ENCODE peak calls at places on chromosomes 3 and 15, in ten cellular contexts. E, U, I, F, C, M, Y, N, L and T are unnamed samples. For H3K27me3, the result is how much of the 10 kb centered on the place peaks cover.

GRCh38 chr3:49925485-49925884 is 4.1 kb downstream of the MON1A start:
- DNase-seq in E (no peak), U (no peak), I (no peak), F (no peak), C (no peak), M (no peak), Y (no peak), N (no peak), L (no peak), T (no peak)

GRCh38 chr3:78857494-78858111 is 910.2 kb downstream of the ROBO1 start:
- DNase-seq in E (no peak), U (no peak), I (no peak), F (peak), C (no peak), M (no peak), Y (no peak), N (no peak), L (no peak), T (no peak)

GRCh38 chr3:126432901-126433480 is 38.3 kb downstream of the CFAP100 start:
- DNase-seq in E (no peak), U (no peak), I (no peak), F (no peak), C (no peak), M (peak), Y (no peak), N (peak), L (no peak), T (no peak)

GRCh38 chr3:11530153-11530721 is 113.5 kb downstream of the VGLL4 start:
- DNase-seq in E (peak), U (no peak), I (no peak), F (peak), C (no peak), M (peak), Y (no peak), N (peak), L (no peak), T (peak)

GRCh38 chr3:135325726-135326245 is 530.7 kb downstream of the EPHB1 start:
- DNase-seq in E (no peak), U (no peak), I (no peak), F (no peak), C (no peak), M (no peak), Y (no peak), N (no peak), L (no peak), T (no peak)

GRCh38 chr3:126390751-126391150 is 4.0 kb upstream of the CFAP100 start:
- DNase-seq in E (no peak), U (no peak), I (no peak), F (no peak), C (no peak), M (no peak), Y (no peak), N (no peak), L (no peak), T (no peak)

GRCh38 chr15:68635142-68635541 is 56.3 kb downstream of the CORO2B start:
- DNase-seq in E (no peak), U (no peak), I (no peak), F (no peak), C (no peak), M (no peak), Y (no peak), N (no peak), L (no peak), T (peak)

GRCh38 chr3:183975981-183976662 is 41.6 kb downstream of the ABCC5 start:
- DNase-seq in E (no peak), U (no peak), I (no peak), F (peak), C (no peak), M (no peak), Y (no peak), N (no peak), L (no peak), T (no peak)

GRCh38 chr15:94196536-94196935 is 34.8 kb upstream of the MCTP2 start:
- DNase-seq in E (no peak), U (no peak), I (no peak), F (no peak), C (no peak), M (no peak), Y (no peak), N (no peak), L (no peak), T (no peak)

GRCh38 chr15:48427479-48427878 is 96.2 kb downstream of the DUT start:
- DNase-seq in E (no peak), U (no peak), I (no peak), F (no peak), C (no peak), M (no peak), Y (no peak), N (no peak), L (no peak), T (no peak)

GRCh38 chr3:150870406-150870805 is 34.8 kb downstream of the MINDY4B start:
- DNase-seq in E (no peak), U (no peak), I (no peak), F (peak), C (no peak), M (no peak), Y (no peak), N (no peak), L (no peak), T (no peak)

GRCh38 chr3:129627350-129628168 is 21.1 kb upstream of the PLXND1 start:
- DNase-seq in E (peak), U (peak), I (peak), F (peak), C (peak), M (peak), Y (no peak), N (peak), L (peak), T (peak)

GRCh38 chr15:72758195-72758594 is 25.4 kb downstream of the ADPGK start:
- DNase-seq in E (no peak), U (no peak), I (no peak), F (peak), C (no peak), M (no peak), Y (no peak), N (no peak), L (no peak), T (no peak)

GRCh38 chr3:184982058-184982457 is 170.1 kb downstream of the VPS8 start:
- DNase-seq in E (no peak), U (no peak), I (no peak), F (no peak), C (no peak), M (no peak), Y (no peak), N (no peak), L (no peak), T (no peak)

GRCh38 chr3:175716451-175716850 is 857.3 kb downstream of the NAALADL2 start:
- DNase-seq in E (no peak), U (no peak), I (no peak), F (no peak), C (no peak), M (no peak), Y (no peak), N (no peak), L (no peak), T (no peak)

GRCh38 chr3:58640700-58641372 is 25.7 kb downstream of the FAM3D start:
- DNase-seq in E (peak), U (peak), I (peak), F (peak), C (peak), M (peak), Y (no peak), N (peak), L (peak), T (peak)

GRCh38 chr3:108588616-108589015 is 622 bp downstream of the CIP2A start:
- DNase-seq in E (no peak), U (no peak), I (no peak), F (no peak), C (no peak), M (no peak), Y (no peak), N (no peak), L (no peak), T (no peak)

GRCh38 chr3:185504636-185505035 is 5.8 kb upstream of the TMEM41A start:
- DNase-seq in E (no peak), U (no peak), I (no peak), F (no peak), C (no peak), M (no peak), Y (no peak), N (no peak), L (no peak), T (no peak)

GRCh38 chr3:106034313-106034712 is 165.5 kb upstream of the CBLB start:
- DNase-seq in E (no peak), U (no peak), I (no peak), F (no peak), C (no peak), M (no peak), Y (no peak), N (no peak), L (no peak), T (no peak)

GRCh38 chr3:70028311-70028710 is 28.8 kb downstream of the SAMMSON start:
- DNase-seq in E (no peak), U (no peak), I (no peak), F (no peak), C (no peak), M (no peak), Y (no peak), N (no peak), L (no peak), T (no peak)

GRCh38 chr3:10192953-10193691 is 28.4 kb downstream of the IRAK2 start:
- DNase-seq in E (peak), U (peak), I (no peak), F (peak), C (no peak), M (no peak), Y (no peak), N (peak), L (peak), T (no peak)

GRCh38 chr3:129491794-129492193 is 36.6 kb upstream of the RHO start:
- DNase-seq in E (no peak), U (no peak), I (no peak), F (no peak), C (no peak), M (no peak), Y (no peak), N (no peak), L (no peak), T (no peak)

GRCh38 chr3:188085596-188086560 is 68.1 kb upstream of the LPP start:
- DNase-seq in E (no peak), U (no peak), I (no peak), F (no peak), C (no peak), M (no peak), Y (no peak), N (no peak), L (no peak), T (no peak)

GRCh38 chr15:40257656-40258450 is 19.0 kb downstream of the PAK6 start:
- DNase-seq in E (peak), U (no peak), I (no peak), F (no peak), C (no peak), M (no peak), Y (no peak), N (no peak), L (no peak), T (no peak)

GRCh38 chr3:178404966-178405365 is 131.3 kb upstream of the KCNMB2 start:
- DNase-seq in E (no peak), U (no peak), I (no peak), F (no peak), C (no peak), M (no peak), Y (no peak), N (no peak), L (no peak), T (no peak)

GRCh38 chr15:33215941-33216872 is 21.7 kb upstream of the FMN1 start:
- DNase-seq in E (no peak), U (no peak), I (no peak), F (peak), C (no peak), M (no peak), Y (no peak), N (no peak), L (no peak), T (no peak)

GRCh38 chr3:154971771-154972326 is 108.3 kb upstream of the MME start:
- DNase-seq in E (no peak), U (no peak), I (no peak), F (peak), C (no peak), M (no peak), Y (no peak), N (no peak), L (no peak), T (no peak)
- H3K27ac ChIP-seq in E (no peak), U (no peak), I (peak), F (no peak), C (peak), M (peak), Y (no peak), N (peak), L (no peak), T (peak)

DNA sequence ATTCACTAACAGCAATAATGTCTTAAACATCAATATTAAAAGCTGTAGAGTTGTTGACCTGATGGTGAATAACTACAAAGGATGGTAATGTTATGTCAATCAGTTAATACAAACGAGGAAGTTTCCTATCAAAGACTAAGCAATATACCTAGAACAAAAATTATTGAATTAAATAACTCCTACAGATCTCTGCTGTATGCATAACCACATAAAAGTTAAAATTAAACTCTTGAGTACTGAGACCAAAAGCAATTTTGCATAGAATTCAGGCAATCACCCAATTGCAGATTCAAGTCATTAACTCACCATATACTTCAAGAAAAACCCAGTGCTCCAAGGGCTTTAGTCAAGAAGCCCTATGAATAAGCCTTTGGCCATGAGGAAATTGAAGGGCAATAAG is 518.8 kb downstream of the MECOM start:
- DNase-seq in E (no peak), U (no peak), I (no peak), F (peak), C (no peak), M (no peak), Y (no peak), N (no peak), L (no peak), T (no peak)
- H3K27me3 ChIP-seq in E (under half), U (under half), I (under half), F (under half), C (under half), M (under half), Y (under half), N (under half), L (half or more), T (under half)

DNA sequence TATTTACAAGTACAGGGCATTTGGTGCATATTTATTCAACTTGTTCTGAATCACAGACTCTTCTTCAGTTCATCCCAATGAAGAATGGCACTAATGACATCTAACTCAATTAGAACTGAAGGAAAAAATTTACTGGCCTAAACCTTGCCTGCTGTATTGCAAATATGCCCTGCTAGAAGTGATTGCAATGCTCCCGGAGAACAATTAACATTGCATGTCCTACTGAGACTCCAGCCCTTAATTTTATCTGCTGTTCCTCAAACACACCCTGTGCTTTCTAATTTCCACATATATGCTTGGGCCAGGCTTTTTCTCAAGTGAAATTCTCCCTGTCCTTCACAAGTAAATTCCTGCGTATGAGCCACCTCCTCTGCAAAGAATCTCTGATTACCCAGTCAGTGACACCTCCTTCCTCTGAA is 8.3 kb downstream of the ACKR4 start:
- DNase-seq in E (no peak), U (no peak), I (no peak), F (peak), C (no peak), M (no peak), Y (no peak), N (no peak), L (no peak), T (no peak)
- H3K27ac ChIP-seq in E (peak), U (no peak), I (no peak), F (peak), C (no peak), M (peak), Y (peak), N (no peak), L (no peak), T (no peak)

DNA sequence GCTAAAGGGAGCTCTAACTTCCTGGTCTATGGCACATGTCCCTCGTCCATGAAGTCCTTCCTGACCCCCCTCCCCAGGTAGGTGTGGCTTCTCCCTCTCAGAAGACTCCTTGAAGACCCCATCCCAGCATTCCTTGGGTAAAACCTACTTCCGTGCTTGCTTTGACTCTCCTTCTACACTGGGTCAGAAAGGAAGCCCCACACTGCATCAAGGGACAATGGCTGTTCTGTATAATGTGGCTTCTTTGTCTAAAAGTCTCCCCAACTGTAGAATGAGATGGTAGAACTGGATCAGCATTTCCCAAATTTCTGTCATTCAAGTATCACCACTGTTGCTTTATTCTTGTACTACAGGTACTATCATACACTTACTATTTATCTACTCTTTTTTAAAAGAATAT is 3.9 kb upstream of the DNAJA4 start:
- DNase-seq in E (no peak), U (no peak), I (no peak), F (no peak), C (no peak), M (no peak), Y (no peak), N (no peak), L (no peak), T (no peak)
- H3K27me3 ChIP-seq in E (under half), U (under half), I (under half), F (under half), C (under half), M (under half), Y (under half), N (under half), L (under half), T (under half)

GRCh38 chr3:166446291-166446690 is 609.1 kb upstream of the BCHE start:
- DNase-seq in E (no peak), U (no peak), I (no peak), F (no peak), C (no peak), M (no peak), Y (no peak), N (peak), L (no peak), T (no peak)
- H3K27ac ChIP-seq in E (no peak), U (no peak), I (no peak), F (no peak), C (no peak), M (no peak), Y (no peak), N (peak), L (no peak), T (no peak)

DNA sequence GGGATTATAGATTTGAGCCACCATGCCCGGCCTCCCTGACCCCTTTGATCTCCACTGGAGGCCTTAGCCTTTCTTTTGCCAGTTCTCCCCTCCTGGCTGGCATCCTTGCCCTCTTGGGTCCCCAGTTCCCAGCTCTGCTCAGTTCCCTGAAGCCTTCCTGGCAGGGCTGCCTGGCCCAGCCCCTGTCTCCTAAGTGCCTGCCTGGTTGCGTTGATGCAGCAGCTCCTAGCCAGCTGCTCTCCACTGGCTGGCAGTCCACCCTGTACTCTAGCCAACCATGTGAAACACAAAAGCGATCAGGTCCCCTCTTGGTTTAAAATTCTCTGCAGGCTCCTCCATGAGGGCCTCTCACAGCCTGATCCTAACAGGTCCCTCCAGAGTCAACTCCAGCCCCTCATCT is 184.7 kb downstream of the RAB11A start:
- DNase-seq in E (no peak), U (no peak), I (no peak), F (no peak), C (no peak), M (no peak), Y (no peak), N (no peak), L (no peak), T (no peak)
- H3K27me3 ChIP-seq in E (under half), U (under half), I (under half), F (under half), C (under half), M (under half), Y (under half), N (under half), L (under half), T (under half)

GRCh38 chr15:43517354-43518072 is at the start of gene MAP1A:
- DNase-seq in E (peak), U (no peak), I (no peak), F (peak), C (no peak), M (peak), Y (no peak), N (no peak), L (no peak), T (peak)

GRCh38 chr15:43520138-43520537 is 2.7 kb downstream of the MAP1A start:
- DNase-seq in E (no peak), U (no peak), I (no peak), F (no peak), C (no peak), M (peak), Y (no peak), N (no peak), L (no peak), T (no peak)

GRCh38 chr15:43519207-43519606 is 1.8 kb downstream of the MAP1A start:
- DNase-seq in E (no peak), U (no peak), I (no peak), F (no peak), C (no peak), M (peak), Y (no peak), N (no peak), L (no peak), T (no peak)

GRCh38 chr15:43516801-43517353 is 531 bp upstream of the MAP1A start:
- DNase-seq in E (no peak), U (no peak), I (no peak), F (peak), C (no peak), M (peak), Y (no peak), N (no peak), L (no peak), T (no peak)

DNA sequence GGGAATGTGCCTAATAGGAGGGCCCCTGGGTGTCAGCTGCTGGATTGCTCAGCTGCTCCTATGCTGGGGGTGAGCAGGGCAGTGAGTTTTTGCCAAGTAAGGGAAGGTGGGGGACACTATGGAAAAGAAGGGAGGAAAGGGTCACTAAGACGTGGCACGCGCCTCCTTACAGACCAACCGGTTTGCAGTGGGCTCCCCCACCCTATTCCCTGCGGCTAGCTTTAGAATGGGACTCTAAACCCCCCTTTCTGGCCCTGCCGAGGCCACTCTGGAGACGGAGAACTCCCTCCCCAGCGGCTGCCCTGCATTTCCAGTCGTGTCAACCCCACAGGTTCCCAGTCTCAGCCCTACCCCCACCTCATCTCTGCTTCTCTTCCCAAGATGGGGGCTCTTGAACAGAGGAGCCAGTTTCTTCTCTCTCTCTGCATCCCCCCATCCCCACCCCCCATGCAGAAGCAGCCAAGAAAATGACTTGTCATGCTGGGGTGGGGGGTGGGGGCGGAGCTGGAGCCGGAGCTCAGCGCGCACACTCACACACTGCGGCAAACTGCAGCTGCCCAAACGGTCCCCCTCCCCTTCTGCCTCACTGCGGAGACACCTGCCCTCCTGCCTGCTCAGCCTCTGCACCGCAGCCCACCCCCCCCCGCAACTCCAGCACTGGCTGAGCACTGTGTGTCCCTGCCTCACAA is 809 bp downstream of the MAP1A start:
- DNase-seq in E (no peak), U (no peak), I (no peak), F (peak), C (no peak), M (peak), Y (no peak), N (no peak), L (no peak), T (no peak)
- H3K27ac ChIP-seq in E (peak), U (peak), I (peak), F (peak), C (no peak), M (no peak), Y (peak), N (no peak), L (no peak), T (peak)